ENCODE peak calls at places on chromosomes 3 and 15, in six cellular contexts. N, U, S, A, J and D are unnamed samples.

GRCh38 chr3:186254676-186255665 is 107.1 kb downstream of the DGKG start:
- DNase-seq in N (no peak), U (no peak), S (no peak), A (no peak), J (no peak), D (no peak)

GRCh38 chr3:116517308-116517707 is 72.0 kb upstream of the LSAMP start:
- DNase-seq in N (no peak), U (no peak), S (no peak), A (peak), J (no peak), D (peak)

GRCh38 chr15:62940755-62941361 is 101.7 kb upstream of the TPM1 start:
- DNase-seq in N (no peak), U (no peak), S (peak), A (no peak), J (peak), D (no peak)

GRCh38 chr15:37616215-37616614 is 318.2 kb upstream of the TMCO5A start:
- DNase-seq in N (no peak), U (no peak), S (no peak), A (no peak), J (no peak), D (no peak)

GRCh38 chr3:27221264-27221932 is 147.8 kb downstream of the NEK10 start:
- DNase-seq in N (no peak), U (no peak), S (no peak), A (no peak), J (no peak), D (no peak)

GRCh38 chr15:43483306-43484128 is 9.4 kb downstream of the TP53BP1 start:
- DNase-seq in N (peak), U (no peak), S (no peak), A (no peak), J (no peak), D (peak)

GRCh38 chr3:9064853-9065252 is 101.6 kb upstream of the RAD18 start:
- DNase-seq in N (no peak), U (no peak), S (peak), A (no peak), J (no peak), D (peak)

GRCh38 chr15:77034620-77035467 is 36.1 kb downstream of the TSPAN3 start:
- DNase-seq in N (no peak), U (no peak), S (peak), A (no peak), J (no peak), D (no peak)

GRCh38 chr3:183411216-183411922 is 17.1 kb downstream of the MCF2L2 start:
- DNase-seq in N (no peak), U (no peak), S (no peak), A (no peak), J (no peak), D (no peak)